ENCODE peak calls at places on chromosomes 16 and 17, in five cellular contexts. U is mesenteric fat pad; A is AG20443; D is RWPE1; Q is stimulated activated naive CD4-positive, alpha-beta T cell. C is an unnamed sample.

GRCh38 chr17:59829217-59830006 is 63.3 kb downstream of the TUBD1 start:
- DNase-seq in Q (no peak), D (peak; percentile 85), A (peak; percentile 73), U (no peak), C (no peak)

GRCh38 chr16:82016268-82016667 is 5.0 kb upstream of the SDR42E1 start:
- DNase-seq in A (no peak), U (no peak), Q (no peak), D (peak; percentile 49), C (no peak)

GRCh38 chr16:64242510-64242909 is 879.4 kb downstream of the CDH11 start:
- DNase-seq in Q (no peak), D (no peak), A (no peak), U (no peak), C (no peak)

GRCh38 chr17:8020776-8021564 is 17.9 kb upstream of the ALOX15B start:
- DNase-seq in Q (no peak), U (peak; percentile 55), D (no peak), A (no peak), C (no peak)

GRCh38 chr17:4947411-4948165 is 742 bp downstream of the PFN1 start:
- DNase-seq in D (peak; percentile 33), A (peak; percentile 54), U (no peak), Q (peak; percentile 57), C (no peak)

GRCh38 chr16:77570574-77570973 is 135.7 kb upstream of the ADAMTS18 start:
- DNase-seq in Q (no peak), A (no peak), D (no peak), U (no peak), C (no peak)

GRCh38 chr17:83195330-83196087 is 116.1 kb downstream of the METRNL start:
- DNase-seq in U (no peak), D (peak; percentile 20), A (peak; percentile 78), Q (no peak), C (peak; percentile 90)

GRCh38 chr17:50445730-50446305 is 19.8 kb downstream of the ACSF2 start:
- DNase-seq in U (no peak), A (no peak), Q (no peak), D (no peak), C (no peak)

GRCh38 chr17:41937970-41938851 is 7.8 kb downstream of the ODAD4 start:
- DNase-seq in Q (no peak), U (no peak), A (no peak), D (no peak), C (no peak)

GRCh38 chr16:48576927-48577326 is 33.1 kb downstream of the N4BP1 start:
- DNase-seq in U (no peak), A (no peak), Q (no peak), D (no peak), C (no peak)

GRCh38 chr16:46691720-46692119 is 2.3 kb downstream of the ORC6 start:
- DNase-seq in U (no peak), Q (no peak), A (no peak), D (no peak), C (no peak)

GRCh38 chr17:27558341-27558740 is 72.6 kb upstream of the LGALS9 start:
- DNase-seq in A (no peak), D (no peak), U (no peak), Q (no peak), C (no peak)

GRCh38 chr17:39462644-39463375 is 1.5 kb downstream of the CDK12 start:
- DNase-seq in D (no peak), A (peak; percentile 23), Q (no peak), U (peak; percentile 89), C (no peak)

GRCh38 chr16:79792952-79793351 is 192.4 kb upstream of the MAF start:
- DNase-seq in A (no peak), D (no peak), Q (no peak), U (no peak), C (no peak)

GRCh38 chr16:5560084-5560483 is 462.5 kb upstream of the EEF2KMT start:
- DNase-seq in A (no peak), Q (no peak), D (no peak), U (no peak), C (no peak)

GRCh38 chr17:39828443-39828842 is 35.7 kb downstream of the IKZF3 start:
- DNase-seq in D (no peak), A (no peak), U (no peak), Q (no peak), C (no peak)

GRCh38 chr17:74454197-74455024 is 12.0 kb upstream of the CD300A start:
- DNase-seq in Q (no peak), A (no peak), D (no peak), U (peak; percentile 97), C (peak; percentile 95)

GRCh38 chr17:78341559-78342437 is 18.1 kb downstream of the SOCS3 start:
- DNase-seq in U (peak; percentile 94), D (peak; percentile 78), Q (no peak), A (peak; percentile 95), C (peak; percentile 91)

GRCh38 chr16:87461466-87461975 is 31.3 kb downstream of the ZCCHC14 start:
- DNase-seq in A (peak; percentile 18), Q (no peak), U (no peak), D (peak; percentile 93), C (no peak)

GRCh38 chr16:51994597-51994996 is 552.3 kb downstream of the TOX3 start:
- DNase-seq in A (no peak), Q (no peak), U (no peak), D (peak; percentile 84), C (no peak)

GRCh38 chr16:19555938-19556778 is 655 bp downstream of the VPS35L start:
- DNase-seq in D (no peak), U (no peak), Q (peak; percentile 6), A (no peak), C (no peak)

GRCh38 chr17:57834146-57834741 is 15.6 kb downstream of the MRPS23 start:
- DNase-seq in D (peak; percentile 36), U (no peak), A (peak; percentile 32), Q (no peak), C (peak; percentile 84)

GRCh38 chr17:72989074-72989610 is 103.3 kb downstream of the SLC39A11 start:
- DNase-seq in D (no peak), U (no peak), A (no peak), Q (no peak), C (no peak)

GRCh38 chr17:51873302-51873701 is 285.2 kb downstream of the CA10 start:
- DNase-seq in Q (no peak), D (no peak), U (no peak), A (no peak), C (no peak)

GRCh38 chr16:68470461-68471150 is 22.3 kb upstream of the SMPD3 start:
- DNase-seq in A (no peak), U (peak; percentile 83), Q (no peak), D (no peak), C (no peak)

GRCh38 chr17:55722742-55723487 is at the start of gene TMEM100:
- DNase-seq in D (no peak), A (peak; percentile 55), U (no peak), Q (no peak), C (no peak)

GRCh38 chr17:82925336-82925735 is 85.5 kb upstream of the ZNF750 start:
- DNase-seq in Q (no peak), D (no peak), A (no peak), U (no peak), C (no peak)

GRCh38 chr17:29063992-29064391 is 21.1 kb downstream of the PIPOX start:
- DNase-seq in A (no peak), U (no peak), D (no peak), Q (no peak), C (no peak)

GRCh38 chr16:53053967-53054669 is 673 bp upstream of the CHD9 start:
- DNase-seq in U (no peak), D (no peak), Q (no peak), A (peak; percentile 37), C (no peak)

GRCh38 chr16:74608944-74609343 is 2.0 kb upstream of the GLG1 start:
- DNase-seq in D (no peak), A (no peak), Q (peak; percentile 58), U (peak; percentile 20), C (no peak)

GRCh38 chr17:46770818-46771600 is 47.5 kb downstream of the WNT3 start:
- DNase-seq in A (peak; percentile 74), D (peak; percentile 45), Q (no peak), U (peak; percentile 89), C (no peak)

GRCh38 chr16:81650982-81651562 is 128.0 kb upstream of the PLCG2 start:
- DNase-seq in U (peak; percentile 92), Q (no peak), D (no peak), A (no peak), C (peak; percentile 82)

GRCh38 chr16:60413969-60414368 is 1622.3 kb downstream of the CDH8 start:
- DNase-seq in D (no peak), A (no peak), Q (no peak), U (no peak), C (no peak)

GRCh38 chr17:57521606-57522435 is 223.3 kb downstream of the CCDC182 start:
- DNase-seq in D (no peak), A (no peak), Q (no peak), U (peak; percentile 47), C (no peak)

GRCh38 chr17:2266045-2266864 is 37.3 kb downstream of the SMG6 start:
- DNase-seq in Q (peak; percentile 93), D (no peak), U (no peak), A (no peak), C (no peak)

GRCh38 chr16:2586901-2587480 is 49.2 kb downstream of the PDPK1 start:
- DNase-seq in A (no peak), U (no peak), Q (no peak), D (no peak), C (peak; percentile 49)